ENCODE peak calls at places on chromosomes 16 and 17, in four cellular contexts. D is AG04450, P is HCT116, B is cardiac fibroblast. F is an unnamed sample.

GRCh38 chr17:65627892-65628622 is 66.6 kb upstream of the AXIN2 start:
- DNase-seq in D (peak), P (no peak), B (peak), F (peak)

GRCh38 chr16:67386861-67387455 is 6.3 kb downstream of the TPPP3 start:
- DNase-seq in D (no peak), P (no peak), B (no peak), F (no peak)

GRCh38 chr16:1184156-1184868 is 31.4 kb downstream of the CACNA1H start:
- DNase-seq in D (no peak), P (no peak), B (no peak), F (no peak)

GRCh38 chr17:19718613-19719364 is 2.4 kb upstream of the SLC47A2 start:
- DNase-seq in D (no peak), P (no peak), B (no peak), F (no peak)

GRCh38 chr16:28193530-28194423 is 18.0 kb downstream of the XPO6 start:
- DNase-seq in D (peak), P (no peak), B (peak), F (peak)

GRCh38 chr17:7435676-7436555 is 681 bp downstream of the TMEM102 start:
- DNase-seq in D (no peak), P (peak), B (no peak), F (no peak)

GRCh38 chr17:31392002-31392855 is 754 bp downstream of the RAB11FIP4 start:
- DNase-seq in D (no peak), P (no peak), B (no peak), F (no peak)

GRCh38 chr17:61238455-61238933 is 161.1 kb upstream of the TBX2 start:
- DNase-seq in D (no peak), P (no peak), B (no peak), F (no peak)

GRCh38 chr17:81345211-81346089 is 49.8 kb upstream of the BAHCC1 start:
- DNase-seq in D (no peak), P (no peak), B (peak), F (peak)

GRCh38 chr16:84582958-84583516 is 34.8 kb downstream of the COTL1 start:
- DNase-seq in D (peak), P (no peak), B (peak), F (peak)

GRCh38 chr16:78993342-78993741 is 607.2 kb downstream of the MAF start:
- DNase-seq in D (no peak), P (no peak), B (no peak), F (no peak)

GRCh38 chr16:24188143-24188542 is 68.0 kb upstream of the CACNG3 start:
- DNase-seq in D (no peak), P (no peak), B (no peak), F (no peak)

GRCh38 chr17:30332057-30332542 is 1.8 kb downstream of the TMIGD1 start:
- DNase-seq in D (peak), P (no peak), B (peak), F (no peak)

GRCh38 chr17:40541873-40542561 is 23.3 kb downstream of the CCR7 start:
- DNase-seq in D (no peak), P (no peak), B (no peak), F (peak)

GRCh38 chr17:19753049-19753444 is 4.9 kb upstream of the ALDH3A1 start:
- DNase-seq in D (no peak), P (peak), B (peak), F (peak)

GRCh38 chr16:84478172-84478948 is 26.1 kb downstream of the MEAK7 start:
- DNase-seq in D (peak), P (no peak), B (peak), F (peak)

GRCh38 chr17:38315497-38315896 is 18.5 kb downstream of the MRPL45 start:
- DNase-seq in D (no peak), P (no peak), B (no peak), F (no peak)

GRCh38 chr17:27429666-27430382 is 26.4 kb upstream of the KSR1 start:
- DNase-seq in D (no peak), P (no peak), B (no peak), F (no peak)

GRCh38 chr17:31163091-31163781 is 68.5 kb downstream of the NF1 start:
- DNase-seq in D (no peak), P (no peak), B (no peak), F (no peak)

GRCh38 chr17:30267625-30268024 is 24.1 kb downstream of the BLMH start:
- DNase-seq in D (no peak), P (no peak), B (peak), F (peak)

GRCh38 chr16:47732122-47732805 is 271.1 kb downstream of the PHKB start:
- DNase-seq in D (peak), P (peak), B (peak), F (peak)

GRCh38 chr16:14569213-14569612 is 60.8 kb downstream of the PARN start:
- DNase-seq in D (no peak), P (no peak), B (no peak), F (no peak)

GRCh38 chr17:79836952-79837887 is 2.0 kb downstream of the CBX4 start:
- DNase-seq in D (no peak), P (peak), B (peak), F (peak)

GRCh38 chr17:80663783-80664206 is 119.2 kb downstream of the RPTOR start:
- DNase-seq in D (no peak), P (no peak), B (no peak), F (peak)

GRCh38 chr17:19346351-19347255 is 15.9 kb downstream of the B9D1 start:
- DNase-seq in D (peak), P (peak), B (peak), F (peak)

DNA sequence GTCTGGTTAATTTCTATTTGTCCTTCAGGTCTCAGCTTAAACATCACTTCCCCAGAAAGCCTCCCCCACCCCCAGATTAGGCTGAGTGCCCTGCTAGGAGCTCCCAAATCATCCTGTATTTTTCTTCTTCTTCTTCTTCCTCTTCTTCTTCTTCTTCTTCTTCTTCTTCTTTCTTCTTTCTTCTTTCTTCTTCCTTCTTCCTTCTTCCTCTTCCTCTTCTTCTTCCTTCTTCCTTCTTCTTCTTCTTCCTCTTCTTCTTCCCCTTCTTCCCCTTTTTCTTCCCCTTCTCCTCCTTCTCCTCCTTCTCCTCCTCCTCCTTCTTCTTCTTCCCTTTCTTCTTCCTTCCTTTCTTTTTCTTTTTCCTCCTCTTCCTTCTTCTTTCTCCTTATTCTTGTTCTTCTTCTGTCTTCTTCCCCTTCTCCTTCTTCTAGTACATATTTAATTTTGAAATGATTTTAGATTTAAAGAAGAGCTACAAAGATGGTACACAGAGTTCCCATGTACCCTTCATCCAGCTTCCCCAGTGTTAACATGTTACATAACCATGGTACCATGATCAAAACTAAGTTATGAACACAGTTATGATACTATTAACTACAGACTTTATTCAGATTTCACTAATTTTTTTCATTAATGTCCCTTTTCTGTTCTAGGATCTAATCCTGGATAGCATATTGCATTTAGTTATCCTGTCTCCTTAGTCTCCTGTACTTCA is 27.1 kb upstream of the DHX40 start:
- DNase-seq in D (no peak), P (no peak), B (no peak), F (no peak)
- H3K4me3 ChIP-seq in D (no peak), P (no peak), B (no peak), F (no peak)

DNA sequence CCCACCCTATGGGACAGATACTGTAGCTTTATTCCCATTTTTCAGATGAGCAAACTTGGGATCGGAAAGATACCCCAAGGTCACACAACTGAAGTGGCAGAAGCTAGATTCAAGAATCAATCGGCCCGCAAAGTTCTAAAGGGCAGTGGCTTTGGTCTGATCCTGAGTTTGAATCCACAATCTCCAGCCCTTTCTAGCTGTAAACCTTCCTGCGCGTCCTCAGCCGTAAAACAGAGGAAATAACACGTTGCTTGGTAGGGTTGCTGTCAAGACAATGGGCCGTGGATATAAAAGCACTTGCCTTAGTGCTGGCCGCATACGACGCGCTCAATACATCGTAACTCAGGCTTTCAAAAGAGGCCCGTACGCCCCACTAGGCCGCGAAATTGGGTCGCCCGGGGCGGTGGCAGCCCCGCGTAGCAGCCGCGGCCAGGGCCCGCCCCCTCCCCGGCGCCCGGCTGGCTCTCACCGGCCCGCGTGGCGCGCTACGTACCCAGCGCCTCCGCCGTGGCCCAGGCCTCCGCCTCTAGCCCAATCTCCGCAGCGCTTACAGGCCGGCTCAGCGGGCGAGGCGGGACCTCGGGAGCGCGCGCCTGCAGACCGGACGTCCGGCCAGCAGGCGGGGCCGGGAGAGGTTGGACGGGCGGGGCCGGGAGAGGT is at the start of gene DCAKD:
- DNase-seq in D (peak), P (peak), B (peak), F (peak)
- TF ChIP-seq CTCF in D (no peak), P (no peak), B (no peak), F (no peak)

GRCh38 chr16:4244254-4244812 is 2.5 kb upstream of the SRL start:
- DNase-seq in D (no peak), P (no peak), B (no peak), F (no peak)
- H3K4me3 ChIP-seq in D (no peak), P (no peak), B (no peak), F (no peak)

DNA sequence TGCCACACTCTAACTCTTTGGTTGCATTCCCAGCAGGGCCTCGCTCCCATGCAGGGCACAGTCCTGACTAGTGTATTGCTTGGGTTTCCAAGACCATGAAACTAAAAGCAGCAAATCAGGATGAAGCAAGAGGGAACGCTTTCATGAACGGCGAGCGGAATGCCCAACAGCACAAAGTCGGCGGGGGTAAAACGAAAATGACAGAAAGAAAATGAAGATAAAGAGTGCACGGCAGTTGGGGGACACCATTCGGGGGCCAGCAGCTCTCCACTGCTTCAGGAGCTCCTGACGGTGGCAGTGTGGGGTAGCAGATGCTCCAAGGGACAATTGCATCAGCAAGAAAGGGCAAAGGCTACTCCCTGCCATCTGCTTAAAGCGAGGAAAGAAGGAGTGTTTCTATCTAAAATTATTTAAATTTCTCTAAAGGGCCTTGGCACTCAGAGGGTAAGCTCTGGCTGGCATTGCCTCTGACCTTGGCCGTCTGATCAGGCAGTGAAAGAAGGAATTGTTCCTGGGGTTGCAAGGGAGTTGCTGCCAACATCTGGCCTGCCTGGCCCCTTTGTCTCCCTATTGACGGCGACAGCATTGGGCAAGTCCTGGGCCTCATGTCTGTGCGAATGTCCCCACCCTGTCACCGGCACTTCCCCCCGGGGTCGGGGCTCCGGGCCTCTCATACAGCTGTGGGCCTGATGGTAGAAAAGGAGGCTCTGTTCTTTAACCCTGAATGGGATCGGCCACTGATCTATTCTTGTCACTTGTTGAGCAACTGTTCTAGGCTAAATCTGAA is 138.2 kb downstream of the CMIP start:
- DNase-seq in D (no peak), P (no peak), B (no peak), F (no peak)
- TF ChIP-seq CTCF in D (no peak), P (peak), B (no peak), F (no peak)

F was measured in fibroblast of the aortic adventitia.